ENCODE peak calls at places on chromosome 2, in four cellular contexts. X is SK-N-SH, B is GM12878, T is H1. Z is an unnamed sample.

GRCh38 chr2:31265234-31265633 is 31.3 kb downstream of the EHD3 start:
- DNase-seq in B (no peak), T (no peak), X (no peak), Z (no peak)

GRCh38 chr2:168635065-168635577 is 167.3 kb upstream of the NOSTRIN start:
- DNase-seq in X (peak), T (no peak), B (no peak), Z (no peak)

GRCh38 chr2:128441341-128442052 is 122.8 kb upstream of the HS6ST1 start:
- DNase-seq in T (no peak), B (no peak), X (no peak), Z (no peak)

GRCh38 chr2:120005834-120006521 is 6.9 kb upstream of the EPB41L5 start:
- DNase-seq in B (peak), X (no peak), T (no peak), Z (peak)

GRCh38 chr2:181789827-181790448 is 101.6 kb upstream of the ITPRID2 start:
- DNase-seq in T (no peak), X (no peak), B (no peak), Z (no peak)

GRCh38 chr2:226515344-226516055 is 284.1 kb downstream of the IRS1 start:
- DNase-seq in B (no peak), T (no peak), X (no peak), Z (no peak)

GRCh38 chr2:12861344-12861942 is 144.7 kb downstream of the TRIB2 start:
- DNase-seq in X (no peak), B (no peak), T (no peak), Z (no peak)

GRCh38 chr2:8985561-8986326 is 17.7 kb downstream of the MBOAT2 start:
- DNase-seq in X (no peak), T (no peak), B (no peak), Z (peak)

GRCh38 chr2:116057538-116057937 is 1615.1 kb downstream of the DPP10 start:
- DNase-seq in B (no peak), X (peak), T (peak), Z (no peak)

GRCh38 chr2:63053235-63053888 is 2.7 kb downstream of the OTX1 start:
- DNase-seq in T (no peak), B (no peak), X (no peak), Z (no peak)

GRCh38 chr2:11097038-11097720 is 58.1 kb upstream of the SLC66A3 start:
- DNase-seq in X (no peak), B (no peak), T (no peak), Z (no peak)

GRCh38 chr2:48170281-48170680 is 264.0 kb upstream of the FBXO11 start:
- DNase-seq in T (no peak), B (no peak), X (no peak), Z (no peak)

GRCh38 chr2:241666627-241667400 is 19.8 kb downstream of the DTYMK start:
- DNase-seq in B (no peak), X (peak), T (no peak), Z (no peak)

GRCh38 chr2:103963331-103963730 is 890.6 kb upstream of the POU3F3 start:
- DNase-seq in X (no peak), B (no peak), T (no peak), Z (no peak)

GRCh38 chr2:45494275-45494977 is 116.6 kb downstream of the SRBD1 start:
- DNase-seq in B (peak), X (peak), T (no peak), Z (peak)

GRCh38 chr2:162475661-162476060 is 131.7 kb downstream of the GCA start:
- DNase-seq in B (no peak), T (no peak), X (no peak), Z (no peak)

GRCh38 chr2:198314559-198315153 is 510.3 kb downstream of the PLCL1 start:
- DNase-seq in B (peak), T (no peak), X (no peak), Z (no peak)

GRCh38 chr2:216539791-216540241 is 41.2 kb downstream of the RPL37A start:
- DNase-seq in B (peak), T (no peak), X (peak), Z (no peak)

GRCh38 chr2:64186698-64187605 is 42.7 kb upstream of the PELI1 start:
- DNase-seq in B (no peak), X (no peak), T (no peak), Z (no peak)

GRCh38 chr2:204479557-204479956 is 65.7 kb upstream of the PARD3B start:
- DNase-seq in B (no peak), T (no peak), X (no peak), Z (no peak)

GRCh38 chr2:172204309-172204708 is 101.6 kb upstream of the DLX2 start:
- DNase-seq in X (no peak), B (no peak), T (no peak), Z (no peak)

GRCh38 chr2:216774620-216775019 is 79.3 kb upstream of the IGFBP5 start:
- DNase-seq in X (no peak), T (no peak), B (no peak), Z (peak)

GRCh38 chr2:67399144-67399543 is 2.0 kb downstream of the ETAA1 start:
- DNase-seq in T (no peak), X (no peak), B (no peak), Z (no peak)

GRCh38 chr2:229407170-229407569 is 136.1 kb upstream of the PID1 start:
- DNase-seq in X (no peak), T (no peak), B (no peak), Z (no peak)

GRCh38 chr2:182182436-182182835 is 196.8 kb downstream of the PPP1R1C start:
- DNase-seq in B (no peak), X (no peak), T (no peak), Z (no peak)

GRCh38 chr2:143371616-143372015 is 242.4 kb downstream of the ARHGAP15 start:
- DNase-seq in B (no peak), X (no peak), T (no peak), Z (no peak)

GRCh38 chr2:223464071-223464470 is 138.1 kb downstream of the SCG2 start:
- DNase-seq in B (no peak), X (no peak), T (no peak), Z (no peak)

GRCh38 chr2:10530607-10531239 is 82.6 kb upstream of the ODC1 start:
- DNase-seq in X (peak), B (no peak), T (no peak), Z (peak)

GRCh38 chr2:106582431-106583143 is 95.4 kb downstream of the CD8B2 start:
- DNase-seq in T (peak), B (no peak), X (peak), Z (peak)

GRCh38 chr2:196966078-196966477 is 39.6 kb upstream of the PGAP1 start:
- DNase-seq in X (no peak), B (no peak), T (no peak), Z (no peak)

GRCh38 chr2:31296641-31297287 is 62.8 kb downstream of the EHD3 start:
- DNase-seq in B (no peak), X (no peak), T (no peak), Z (no peak)

GRCh38 chr2:102770506-102770905 is 8.7 kb downstream of the TMEM182 start:
- DNase-seq in T (no peak), B (no peak), X (no peak), Z (no peak)

GRCh38 chr2:88452151-88452851 is at the start of gene FOXI3:
- DNase-seq in X (peak), B (no peak), T (no peak), Z (no peak)
- TF ChIP-seq NRF1 in X (no peak), B (no peak), T (no peak), Z (no peak)

DNA sequence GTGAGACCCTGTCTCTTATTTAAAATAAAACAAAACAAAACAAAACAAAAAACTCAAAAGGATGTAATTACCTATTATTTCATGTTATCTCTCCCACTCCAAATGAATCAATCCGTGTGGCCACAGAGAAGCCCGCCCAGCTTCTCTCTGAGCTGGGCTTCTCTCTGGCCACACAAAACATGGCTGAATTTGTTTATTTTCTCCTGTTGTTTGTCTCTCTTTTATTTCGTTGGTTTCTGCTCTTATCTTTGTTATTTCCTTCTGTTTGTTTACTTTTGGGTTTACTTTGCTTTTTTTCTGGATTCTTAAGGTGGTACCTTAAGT is 1.5 kb upstream of the TRABD2A start:
- DNase-seq in X (no peak), T (no peak), B (no peak), Z (no peak)
- H3K27ac ChIP-seq in X (no peak), T (no peak), B (no peak), Z (no peak)

DNA sequence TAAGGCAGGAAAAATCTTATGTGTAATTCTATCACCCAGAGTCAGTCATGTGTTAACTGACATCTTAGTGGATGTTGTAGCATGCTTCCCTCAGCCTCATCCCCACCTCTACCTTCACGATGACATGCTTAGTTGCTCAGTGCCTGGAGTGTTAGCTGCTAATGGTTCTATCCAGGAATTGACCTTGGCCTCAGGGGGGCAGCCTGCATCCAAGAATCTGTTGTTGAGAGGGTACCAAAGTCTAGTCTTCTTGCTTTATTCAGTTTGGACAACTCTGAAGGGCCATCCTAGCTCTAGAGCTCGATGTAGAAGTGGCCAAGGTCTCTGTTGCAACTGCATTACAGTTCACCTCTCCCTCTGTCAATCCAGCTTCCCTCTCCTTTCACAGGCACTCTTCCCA is 61.2 kb downstream of the ACYP2 start:
- DNase-seq in T (peak), B (no peak), X (peak), Z (no peak)
- TF ChIP-seq NRF1 in T (no peak), B (no peak), X (no peak), Z (no peak)

DNA sequence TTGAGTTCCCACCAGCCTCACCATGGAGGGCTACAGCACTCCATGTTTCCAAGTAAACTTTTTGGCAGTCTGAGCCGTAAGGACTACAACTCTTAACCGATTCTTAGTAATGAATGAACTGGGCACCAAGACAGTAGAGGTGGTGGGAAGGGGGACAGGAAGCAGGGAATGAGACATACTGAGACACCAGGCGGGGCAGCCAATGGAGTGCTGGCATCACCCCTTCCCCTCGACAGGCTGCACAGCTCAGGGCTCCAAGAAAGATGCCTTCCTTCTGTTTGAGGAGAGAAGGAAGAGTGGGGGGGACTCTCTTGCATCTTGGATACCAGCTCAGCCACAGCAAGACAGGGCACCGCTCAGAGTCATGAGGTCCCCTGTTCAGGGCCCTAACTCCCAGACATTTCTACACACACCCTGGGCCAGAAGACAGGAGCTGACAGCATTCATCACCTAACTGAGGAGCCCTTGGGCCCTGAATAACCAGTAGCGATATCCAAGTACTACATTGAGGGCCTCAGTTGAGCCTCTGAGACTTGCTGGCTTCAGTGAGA is 45.2 kb downstream of the USP34 start:
- DNase-seq in X (no peak), T (no peak), B (no peak), Z (no peak)
- H3K27ac ChIP-seq in X (peak), T (no peak), B (peak), Z (no peak)

GRCh38 chr2:69013837-69014796 is 1.1 kb downstream of the ANTXR1 start:
- DNase-seq in B (no peak), T (no peak), X (peak), Z (no peak)

GRCh38 chr2:69012310-69013122 is 463 bp upstream of the ANTXR1 start:
- DNase-seq in B (no peak), T (no peak), X (peak), Z (peak)

GRCh38 chr2:69010437-69011194 is 2.4 kb upstream of the ANTXR1 start:
- DNase-seq in X (no peak), T (no peak), B (no peak), Z (no peak)

GRCh38 chr2:69011611-69012157 is 1.3 kb upstream of the ANTXR1 start:
- DNase-seq in T (no peak), X (peak), B (no peak), Z (no peak)

GRCh38 chr2:69013123-69013836 is at the start of gene ANTXR1:
- DNase-seq in T (no peak), X (peak), B (no peak), Z (no peak)
- TF ChIP-seq NRF1 in T (no peak), X (no peak), B (no peak), Z (no peak)

GRCh38 chr2:207897541-207898353 is 127.6 kb downstream of the PLEKHM3 start:
- DNase-seq in X (no peak), T (no peak), B (no peak), Z (no peak)

GRCh38 chr2:207892676-207893402 is 123.1 kb upstream of the FZD5 start:
- DNase-seq in T (no peak), B (no peak), X (no peak), Z (no peak)

GRCh38 chr2:207895236-207895860 is 125.6 kb upstream of the FZD5 start:
- DNase-seq in B (no peak), X (no peak), T (no peak), Z (no peak)

GRCh38 chr2:207898354-207898695 is 127.0 kb downstream of the PLEKHM3 start:
- DNase-seq in X (no peak), B (no peak), T (no peak), Z (no peak)

DNA sequence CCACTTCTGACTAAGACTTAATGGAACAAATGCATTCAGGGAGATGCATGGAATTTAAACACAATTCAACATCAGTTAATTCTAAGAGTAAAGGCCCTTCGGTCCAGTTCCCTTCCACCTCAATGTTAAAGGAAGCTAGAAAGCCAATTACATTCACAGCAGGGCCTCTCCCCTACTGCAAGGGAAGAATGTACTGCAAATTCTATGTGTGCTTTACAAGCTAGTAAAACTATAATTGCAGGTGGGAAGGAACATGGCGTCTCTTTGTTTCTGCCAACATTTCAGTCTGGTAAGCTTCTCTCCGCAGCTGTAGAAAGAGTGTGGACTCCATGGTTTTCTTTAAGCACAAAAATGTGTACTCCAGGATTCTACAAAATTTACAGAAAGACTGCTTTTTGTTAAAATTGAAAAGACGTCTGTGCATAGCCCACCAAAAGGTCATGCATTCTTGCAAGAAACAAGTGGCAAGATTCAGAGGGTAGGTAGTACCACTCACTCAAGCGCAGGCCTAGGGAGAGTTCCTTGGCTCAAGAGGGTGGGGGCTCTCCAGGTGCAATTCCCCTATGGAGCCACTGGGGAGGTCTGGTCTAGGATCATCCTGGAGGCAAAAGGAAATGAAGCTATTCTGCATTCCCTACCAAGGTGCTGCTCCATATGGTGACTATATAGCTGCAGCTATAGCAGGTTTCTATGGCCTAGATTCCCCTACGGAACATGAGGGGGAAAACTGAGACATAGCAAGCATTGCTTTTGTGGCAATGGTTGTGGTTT is 127.0 kb upstream of the FZD5 start:
- DNase-seq in B (no peak), T (peak), X (peak), Z (no peak)
- H3K27ac ChIP-seq in B (no peak), T (peak), X (no peak), Z (no peak)

GRCh38 chr2:201260302-201260800 is at the start of gene CASP8:
- DNase-seq in X (no peak), T (no peak), B (no peak), Z (no peak)
- TF ChIP-seq NRF1 in X (no peak), T (no peak), B (no peak), Z (no peak)

Z was measured in K562.